ENCODE peak calls at places on chromosome 14, in four cellular contexts. T is activated naive CD4-positive, alpha-beta T cell treated with anti-CD3 and anti-CD28 coated beads, Interleukin-2, amount 50 U/mL, for 72 hours; J is iPS-NIHi11; D is fibroblast of the conjunctiva. F is an unnamed sample.
A peak's percentile ranks its signal among the peaks of the same experiment; 100 is the strongest.

GRCh38 chr14:84409435-84409834 is 1120.5 kb upstream of the FLRT2 start:
- DNase-seq in D (no peak), J (no peak), T (no peak), F (no peak)

GRCh38 chr14:68543516-68543915 is 249.4 kb downstream of the ZFP36L1 start:
- DNase-seq in D (no peak), T (no peak), J (no peak), F (no peak)

GRCh38 chr14:99758121-99758871 is 34.9 kb upstream of the EML1 start:
- DNase-seq in D (peak; percentile 73), T (no peak), J (peak; percentile 69), F (peak; percentile 65)

GRCh38 chr14:100476012-100476822 is 111.0 kb downstream of the BEGAIN start:
- DNase-seq in T (no peak), J (no peak), D (peak; percentile 9), F (peak; percentile 23)

GRCh38 chr14:21352587-21352986 is 31.2 kb downstream of the SUPT16H start:
- DNase-seq in T (no peak), J (no peak), D (no peak), F (no peak)

GRCh38 chr14:55198749-55199148 is 7.4 kb upstream of the DLGAP5 start:
- DNase-seq in J (no peak), T (no peak), D (no peak), F (no peak)

GRCh38 chr14:85233756-85234545 is 296.0 kb upstream of the FLRT2 start:
- DNase-seq in J (no peak), D (peak; percentile 10), T (no peak), F (no peak)

GRCh38 chr14:58428011-58428807 is 690 bp downstream of the KIAA0586 start:
- DNase-seq in T (no peak), J (peak; percentile 40), D (peak; percentile 41), F (no peak)

GRCh38 chr14:101325319-101325718 is 236.0 kb upstream of the DIO3 start:
- DNase-seq in J (no peak), T (no peak), D (no peak), F (no peak)

GRCh38 chr14:74980398-74980745 is 22.3 kb upstream of the EIF2B2 start:
- DNase-seq in D (no peak), J (no peak), T (no peak), F (no peak)

GRCh38 chr14:105195533-105196227 is 14.6 kb upstream of the NUDT14 start:
- DNase-seq in D (no peak), J (no peak), T (no peak), F (no peak)

GRCh38 chr14:34750670-34751069 is 36.3 kb upstream of the CFL2 start:
- DNase-seq in J (no peak), D (peak; percentile 41), T (no peak), F (no peak)

GRCh38 chr14:38297681-38298080 is 41.8 kb upstream of the CLEC14A start:
- DNase-seq in J (no peak), T (no peak), D (no peak), F (no peak)

GRCh38 chr14:21096889-21097615 is 1.4 kb downstream of the ZNF219 start:
- DNase-seq in J (no peak), D (no peak), T (no peak), F (no peak)

GRCh38 chr14:78022059-78022458 is 148.1 kb upstream of the NRXN3 start:
- DNase-seq in D (peak; percentile 4), T (no peak), J (peak; percentile 83), F (no peak)